ENCODE peak calls at places on chromosomes 13 and 19, in seven cellular contexts. One of them, this sample, is unnamed.

GRCh38 chr13:37313383-37313782 is 207.9 kb upstream of the CSNK1A1L start:
- DNase-seq in cardiac fibroblast: peak
- DNase-seq in omental fat pad: no peak
- DNase-seq in T-helper 2 cell: no peak
- DNase-seq in stimulated activated CD8-positive, alpha-beta memory T cell treated with anti-CD3 and anti-CD28 coated beads, Interleukin-4, amount 100 ng/mL, for 4 hours: no peak
- DNase-seq in hepatocyte: no peak
- DNase-seq in colonic mucosa: no peak
- DNase-seq in this sample: no peak

GRCh38 chr19:33812388-33813330 is 16.0 kb downstream of the KCTD15 start:
- DNase-seq in cardiac fibroblast: no peak
- DNase-seq in omental fat pad: no peak
- DNase-seq in T-helper 2 cell: no peak
- DNase-seq in stimulated activated CD8-positive, alpha-beta memory T cell treated with anti-CD3 and anti-CD28 coated beads, Interleukin-4, amount 100 ng/mL, for 4 hours: no peak
- DNase-seq in hepatocyte: no peak
- DNase-seq in colonic mucosa: no peak
- DNase-seq in this sample: no peak

GRCh38 chr13:113506025-113506685 is 15.6 kb upstream of the DCUN1D2 start:
- DNase-seq in cardiac fibroblast: peak
- DNase-seq in omental fat pad: no peak
- DNase-seq in T-helper 2 cell: no peak
- DNase-seq in stimulated activated CD8-positive, alpha-beta memory T cell treated with anti-CD3 and anti-CD28 coated beads, Interleukin-4, amount 100 ng/mL, for 4 hours: no peak
- DNase-seq in hepatocyte: no peak
- DNase-seq in colonic mucosa: no peak
- DNase-seq in this sample: no peak

GRCh38 chr13:71979616-71980015 is 112.6 kb upstream of the DACH1 start:
- DNase-seq in cardiac fibroblast: no peak
- DNase-seq in omental fat pad: no peak
- DNase-seq in T-helper 2 cell: no peak
- DNase-seq in stimulated activated CD8-positive, alpha-beta memory T cell treated with anti-CD3 and anti-CD28 coated beads, Interleukin-4, amount 100 ng/mL, for 4 hours: no peak
- DNase-seq in hepatocyte: peak
- DNase-seq in colonic mucosa: no peak
- DNase-seq in this sample: no peak

GRCh38 chr13:113296842-113297369 is at the start of gene LAMP1:
- DNase-seq in cardiac fibroblast: peak
- DNase-seq in omental fat pad: peak
- DNase-seq in T-helper 2 cell: peak
- DNase-seq in stimulated activated CD8-positive, alpha-beta memory T cell treated with anti-CD3 and anti-CD28 coated beads, Interleukin-4, amount 100 ng/mL, for 4 hours: peak
- DNase-seq in hepatocyte: peak
- DNase-seq in colonic mucosa: peak
- DNase-seq in this sample: peak

GRCh38 chr13:51772781-51773180 is 31.2 kb downstream of the DHRS12 start:
- DNase-seq in cardiac fibroblast: no peak
- DNase-seq in omental fat pad: no peak
- DNase-seq in T-helper 2 cell: no peak
- DNase-seq in stimulated activated CD8-positive, alpha-beta memory T cell treated with anti-CD3 and anti-CD28 coated beads, Interleukin-4, amount 100 ng/mL, for 4 hours: no peak
- DNase-seq in hepatocyte: no peak
- DNase-seq in colonic mucosa: no peak
- DNase-seq in this sample: no peak

GRCh38 chr13:49098198-49098597 is 121.9 kb upstream of the MLNR start:
- DNase-seq in cardiac fibroblast: peak
- DNase-seq in omental fat pad: no peak
- DNase-seq in T-helper 2 cell: peak
- DNase-seq in stimulated activated CD8-positive, alpha-beta memory T cell treated with anti-CD3 and anti-CD28 coated beads, Interleukin-4, amount 100 ng/mL, for 4 hours: no peak
- DNase-seq in hepatocyte: peak
- DNase-seq in colonic mucosa: no peak
- DNase-seq in this sample: no peak

GRCh38 chr19:43625918-43626579 is 6.6 kb upstream of the ZNF428 start:
- DNase-seq in cardiac fibroblast: peak
- DNase-seq in omental fat pad: no peak
- DNase-seq in T-helper 2 cell: no peak
- DNase-seq in stimulated activated CD8-positive, alpha-beta memory T cell treated with anti-CD3 and anti-CD28 coated beads, Interleukin-4, amount 100 ng/mL, for 4 hours: no peak
- DNase-seq in hepatocyte: no peak
- DNase-seq in colonic mucosa: peak
- DNase-seq in this sample: peak

GRCh38 chr19:55080915-55081772 is 5.5 kb downstream of the EPS8L1 start:
- DNase-seq in cardiac fibroblast: peak
- DNase-seq in omental fat pad: no peak
- DNase-seq in T-helper 2 cell: peak
- DNase-seq in stimulated activated CD8-positive, alpha-beta memory T cell treated with anti-CD3 and anti-CD28 coated beads, Interleukin-4, amount 100 ng/mL, for 4 hours: peak
- DNase-seq in hepatocyte: peak
- DNase-seq in colonic mucosa: peak
- DNase-seq in this sample: peak

GRCh38 chr13:21060063-21060826 is 1.1 kb downstream of the LATS2 start:
- DNase-seq in cardiac fibroblast: peak
- DNase-seq in omental fat pad: no peak
- DNase-seq in T-helper 2 cell: no peak
- DNase-seq in stimulated activated CD8-positive, alpha-beta memory T cell treated with anti-CD3 and anti-CD28 coated beads, Interleukin-4, amount 100 ng/mL, for 4 hours: no peak
- DNase-seq in hepatocyte: peak
- DNase-seq in colonic mucosa: peak
- DNase-seq in this sample: peak

GRCh38 chr19:3375221-3376088 is 9.1 kb downstream of the NFIC start:
- DNase-seq in cardiac fibroblast: peak
- DNase-seq in omental fat pad: no peak
- DNase-seq in T-helper 2 cell: no peak
- DNase-seq in stimulated activated CD8-positive, alpha-beta memory T cell treated with anti-CD3 and anti-CD28 coated beads, Interleukin-4, amount 100 ng/mL, for 4 hours: no peak
- DNase-seq in hepatocyte: no peak
- DNase-seq in colonic mucosa: peak
- DNase-seq in this sample: no peak

GRCh38 chr19:32224371-32225244 is 120.8 kb upstream of the ZNF507 start:
- DNase-seq in cardiac fibroblast: peak
- DNase-seq in omental fat pad: no peak
- DNase-seq in T-helper 2 cell: peak
- DNase-seq in stimulated activated CD8-positive, alpha-beta memory T cell treated with anti-CD3 and anti-CD28 coated beads, Interleukin-4, amount 100 ng/mL, for 4 hours: peak
- DNase-seq in hepatocyte: peak
- DNase-seq in colonic mucosa: peak
- DNase-seq in this sample: peak

GRCh38 chr13:101869553-101869952 is 417.1 kb downstream of the ITGBL1 start:
- DNase-seq in cardiac fibroblast: no peak
- DNase-seq in omental fat pad: no peak
- DNase-seq in T-helper 2 cell: no peak
- DNase-seq in stimulated activated CD8-positive, alpha-beta memory T cell treated with anti-CD3 and anti-CD28 coated beads, Interleukin-4, amount 100 ng/mL, for 4 hours: no peak
- DNase-seq in hepatocyte: no peak
- DNase-seq in colonic mucosa: no peak
- DNase-seq in this sample: no peak

GRCh38 chr13:87810391-87810801 is 139.2 kb downstream of the SLITRK5 start:
- DNase-seq in cardiac fibroblast: no peak
- DNase-seq in omental fat pad: no peak
- DNase-seq in T-helper 2 cell: no peak
- DNase-seq in stimulated activated CD8-positive, alpha-beta memory T cell treated with anti-CD3 and anti-CD28 coated beads, Interleukin-4, amount 100 ng/mL, for 4 hours: no peak
- DNase-seq in hepatocyte: peak
- DNase-seq in colonic mucosa: no peak
- DNase-seq in this sample: peak

GRCh38 chr19:33000910-33001309 is 28.9 kb downstream of the FAAP24 start:
- DNase-seq in cardiac fibroblast: no peak
- DNase-seq in omental fat pad: no peak
- DNase-seq in T-helper 2 cell: no peak
- DNase-seq in stimulated activated CD8-positive, alpha-beta memory T cell treated with anti-CD3 and anti-CD28 coated beads, Interleukin-4, amount 100 ng/mL, for 4 hours: no peak
- DNase-seq in hepatocyte: no peak
- DNase-seq in colonic mucosa: no peak
- DNase-seq in this sample: no peak

GRCh38 chr13:23921451-23921888 is 24.2 kb upstream of the C1QTNF9B start:
- DNase-seq in cardiac fibroblast: peak
- DNase-seq in omental fat pad: no peak
- DNase-seq in T-helper 2 cell: peak
- DNase-seq in stimulated activated CD8-positive, alpha-beta memory T cell treated with anti-CD3 and anti-CD28 coated beads, Interleukin-4, amount 100 ng/mL, for 4 hours: no peak
- DNase-seq in hepatocyte: peak
- DNase-seq in colonic mucosa: peak
- DNase-seq in this sample: no peak

GRCh38 chr13:42102961-42103688 is 54.7 kb downstream of the DGKH start:
- DNase-seq in cardiac fibroblast: no peak
- DNase-seq in omental fat pad: no peak
- DNase-seq in T-helper 2 cell: no peak
- DNase-seq in stimulated activated CD8-positive, alpha-beta memory T cell treated with anti-CD3 and anti-CD28 coated beads, Interleukin-4, amount 100 ng/mL, for 4 hours: no peak
- DNase-seq in hepatocyte: no peak
- DNase-seq in colonic mucosa: no peak
- DNase-seq in this sample: no peak

GRCh38 chr19:5259750-5260149 is 80.9 kb downstream of the PTPRS start:
- DNase-seq in cardiac fibroblast: no peak
- DNase-seq in omental fat pad: no peak
- DNase-seq in T-helper 2 cell: no peak
- DNase-seq in stimulated activated CD8-positive, alpha-beta memory T cell treated with anti-CD3 and anti-CD28 coated beads, Interleukin-4, amount 100 ng/mL, for 4 hours: no peak
- DNase-seq in hepatocyte: no peak
- DNase-seq in colonic mucosa: no peak
- DNase-seq in this sample: no peak

GRCh38 chr19:7083076-7083956 is 13.8 kb downstream of the ZNF557 start:
- DNase-seq in cardiac fibroblast: peak
- DNase-seq in omental fat pad: no peak
- DNase-seq in T-helper 2 cell: peak
- DNase-seq in stimulated activated CD8-positive, alpha-beta memory T cell treated with anti-CD3 and anti-CD28 coated beads, Interleukin-4, amount 100 ng/mL, for 4 hours: no peak
- DNase-seq in hepatocyte: no peak
- DNase-seq in colonic mucosa: no peak
- DNase-seq in this sample: no peak

GRCh38 chr19:21468791-21469190 is 36.6 kb upstream of the ZNF429 start:
- DNase-seq in cardiac fibroblast: no peak
- DNase-seq in omental fat pad: no peak
- DNase-seq in T-helper 2 cell: no peak
- DNase-seq in stimulated activated CD8-positive, alpha-beta memory T cell treated with anti-CD3 and anti-CD28 coated beads, Interleukin-4, amount 100 ng/mL, for 4 hours: no peak
- DNase-seq in hepatocyte: no peak
- DNase-seq in colonic mucosa: no peak
- DNase-seq in this sample: no peak

GRCh38 chr13:51995677-51996551 is 15.3 kb downstream of the ATP7B start:
- DNase-seq in cardiac fibroblast: peak
- DNase-seq in omental fat pad: no peak
- DNase-seq in T-helper 2 cell: no peak
- DNase-seq in stimulated activated CD8-positive, alpha-beta memory T cell treated with anti-CD3 and anti-CD28 coated beads, Interleukin-4, amount 100 ng/mL, for 4 hours: no peak
- DNase-seq in hepatocyte: no peak
- DNase-seq in colonic mucosa: peak
- DNase-seq in this sample: peak

GRCh38 chr13:31328549-31329229 is 128.9 kb downstream of the B3GLCT start:
- DNase-seq in cardiac fibroblast: no peak
- DNase-seq in omental fat pad: no peak
- DNase-seq in T-helper 2 cell: no peak
- DNase-seq in stimulated activated CD8-positive, alpha-beta memory T cell treated with anti-CD3 and anti-CD28 coated beads, Interleukin-4, amount 100 ng/mL, for 4 hours: no peak
- DNase-seq in hepatocyte: no peak
- DNase-seq in colonic mucosa: no peak
- DNase-seq in this sample: no peak

GRCh38 chr13:74871671-74872070 is 610.3 kb downstream of the TBC1D4 start:
- DNase-seq in cardiac fibroblast: no peak
- DNase-seq in omental fat pad: no peak
- DNase-seq in T-helper 2 cell: no peak
- DNase-seq in stimulated activated CD8-positive, alpha-beta memory T cell treated with anti-CD3 and anti-CD28 coated beads, Interleukin-4, amount 100 ng/mL, for 4 hours: no peak
- DNase-seq in hepatocyte: no peak
- DNase-seq in colonic mucosa: no peak
- DNase-seq in this sample: no peak

GRCh38 chr19:35458821-35459391 is 10.8 kb downstream of the FFAR2 start:
- DNase-seq in cardiac fibroblast: no peak
- DNase-seq in omental fat pad: no peak
- DNase-seq in T-helper 2 cell: no peak
- DNase-seq in stimulated activated CD8-positive, alpha-beta memory T cell treated with anti-CD3 and anti-CD28 coated beads, Interleukin-4, amount 100 ng/mL, for 4 hours: no peak
- DNase-seq in hepatocyte: peak
- DNase-seq in colonic mucosa: peak
- DNase-seq in this sample: peak

GRCh38 chr13:46721054-46721453 is 75.9 kb downstream of the ESD start:
- DNase-seq in cardiac fibroblast: peak
- DNase-seq in omental fat pad: no peak
- DNase-seq in T-helper 2 cell: peak
- DNase-seq in stimulated activated CD8-positive, alpha-beta memory T cell treated with anti-CD3 and anti-CD28 coated beads, Interleukin-4, amount 100 ng/mL, for 4 hours: peak
- DNase-seq in hepatocyte: peak
- DNase-seq in colonic mucosa: peak
- DNase-seq in this sample: no peak

GRCh38 chr13:113664751-113665581 is 2.1 kb upstream of the GRK1 start:
- DNase-seq in cardiac fibroblast: no peak
- DNase-seq in omental fat pad: no peak
- DNase-seq in T-helper 2 cell: no peak
- DNase-seq in stimulated activated CD8-positive, alpha-beta memory T cell treated with anti-CD3 and anti-CD28 coated beads, Interleukin-4, amount 100 ng/mL, for 4 hours: no peak
- DNase-seq in hepatocyte: no peak
- DNase-seq in colonic mucosa: no peak
- DNase-seq in this sample: peak

GRCh38 chr19:35585844-35586243 is at the start of gene PMIS2:
- DNase-seq in cardiac fibroblast: no peak
- DNase-seq in omental fat pad: no peak
- DNase-seq in T-helper 2 cell: peak
- DNase-seq in stimulated activated CD8-positive, alpha-beta memory T cell treated with anti-CD3 and anti-CD28 coated beads, Interleukin-4, amount 100 ng/mL, for 4 hours: no peak
- DNase-seq in hepatocyte: no peak
- DNase-seq in colonic mucosa: no peak
- DNase-seq in this sample: no peak

GRCh38 chr13:95020298-95020987 is 280.8 kb downstream of the ABCC4 start:
- DNase-seq in cardiac fibroblast: no peak
- DNase-seq in omental fat pad: no peak
- DNase-seq in T-helper 2 cell: no peak
- DNase-seq in stimulated activated CD8-positive, alpha-beta memory T cell treated with anti-CD3 and anti-CD28 coated beads, Interleukin-4, amount 100 ng/mL, for 4 hours: no peak
- DNase-seq in hepatocyte: no peak
- DNase-seq in colonic mucosa: no peak
- DNase-seq in this sample: no peak

GRCh38 chr13:114257014-114257413 is 22.3 kb downstream of the CDC16 start:
- DNase-seq in cardiac fibroblast: no peak
- DNase-seq in omental fat pad: no peak
- DNase-seq in T-helper 2 cell: no peak
- DNase-seq in stimulated activated CD8-positive, alpha-beta memory T cell treated with anti-CD3 and anti-CD28 coated beads, Interleukin-4, amount 100 ng/mL, for 4 hours: no peak
- DNase-seq in hepatocyte: no peak
- DNase-seq in colonic mucosa: no peak
- DNase-seq in this sample: no peak

This sample was measured in mucosa of descending colon.